ENCODE peak calls at places on chromosomes 13 and 19, in nine cellular contexts. E is neural progenitor cell; R is effector memory CD4-positive, alpha-beta T cell; Z is K562; X is esophagus squamous epithelium; D is left lung; W is GM23338; V is aorta; C is pancreas. K is an unnamed sample.

GRCh38 chr19:51417107-51417806 is at the start of gene SIGLEC10:
- DNase-seq in E (no peak), R (no peak), Z (peak; percentile 15), X (peak; percentile 38), D (peak; percentile 92), W (peak; percentile 46), V (peak; percentile 80), C (no peak), K (peak; percentile 84)

GRCh38 chr13:64029343-64030093 is 2613.9 kb upstream of the PCDH20 start:
- DNase-seq in E (no peak), R (no peak), Z (no peak), X (no peak), D (peak; percentile 61), W (peak; percentile 27), V (peak; percentile 27), C (no peak), K (peak; percentile 50)

GRCh38 chr13:81762449-81762848 is 1421.5 kb upstream of the SPRY2 start:
- DNase-seq in E (no peak), R (no peak), Z (no peak), X (no peak), D (no peak), W (peak; percentile 31), V (no peak), C (no peak), K (no peak)

GRCh38 chr13:98977568-98978270 is at the start of gene DOCK9:
- DNase-seq in E (peak; percentile 67), R (no peak), Z (no peak), X (no peak), D (peak; percentile 74), W (peak; percentile 60), V (no peak), C (peak; percentile 34), K (peak; percentile 60)

GRCh38 chr19:12984143-12984627 is 11.1 kb upstream of the NFIX start:
- DNase-seq in E (no peak), R (no peak), Z (no peak), X (no peak), D (no peak), W (no peak), V (no peak), C (no peak), K (no peak)

GRCh38 chr19:48511800-48512503 is at the start of gene LMTK3:
- DNase-seq in E (peak; percentile 87), R (peak; percentile 79), Z (peak; percentile 82), X (no peak), D (no peak), W (peak; percentile 87), V (no peak), C (no peak), K (peak; percentile 50)

GRCh38 chr13:79779761-79780160 is 298.8 kb downstream of the NDFIP2 start:
- DNase-seq in E (peak; percentile 72), R (no peak), Z (no peak), X (no peak), D (no peak), W (no peak), V (no peak), C (no peak), K (peak; percentile 48)

GRCh38 chr13:113049981-113050380 is 55.6 kb upstream of the F7 start:
- DNase-seq in E (no peak), R (no peak), Z (no peak), X (no peak), D (no peak), W (no peak), V (peak; percentile 22), C (no peak), K (peak; percentile 6)

GRCh38 chr19:51514866-51515481 is 13.4 kb upstream of the SIGLEC12 start:
- DNase-seq in E (peak; percentile 56), R (no peak), Z (peak; percentile 73), X (no peak), D (no peak), W (peak; percentile 82), V (no peak), C (no peak), K (no peak)

GRCh38 chr19:30222428-30222873 is 149.7 kb upstream of the ZNF536 start:
- DNase-seq in E (peak; percentile 75), R (no peak), Z (peak; percentile 75), X (no peak), D (peak; percentile 81), W (peak; percentile 57), V (no peak), C (peak; percentile 29), K (no peak)

GRCh38 chr13:48506092-48506701 is 26.7 kb downstream of the RCBTB2 start:
- DNase-seq in E (no peak), R (no peak), Z (no peak), X (no peak), D (peak; percentile 65), W (no peak), V (peak; percentile 81), C (no peak), K (no peak)

GRCh38 chr19:41449079-41449864 is 6.3 kb downstream of the ERICH4 start:
- DNase-seq in E (peak; percentile 86), R (peak; percentile 57), Z (peak; percentile 92), X (no peak), D (peak; percentile 93), W (peak; percentile 87), V (peak; percentile 91), C (peak; percentile 75), K (peak; percentile 81)

GRCh38 chr19:48836089-48837017 is at the start of gene HSD17B14:
- DNase-seq in E (peak; percentile 91), R (no peak), Z (peak; percentile 33), X (no peak), D (peak; percentile 80), W (peak; percentile 90), V (no peak), C (no peak), K (no peak)

GRCh38 chr19:38729653-38730469 is 14.4 kb downstream of the CAPN12 start:
- DNase-seq in E (peak; percentile 88), R (peak; percentile 65), Z (peak; percentile 67), X (no peak), D (peak; percentile 91), W (peak; percentile 91), V (peak; percentile 92), C (peak; percentile 73), K (peak; percentile 85)

GRCh38 chr19:44876930-44877530 is 14.0 kb upstream of the TOMM40 start:
- DNase-seq in E (no peak), R (no peak), Z (no peak), X (no peak), D (no peak), W (no peak), V (no peak), C (no peak), K (no peak)

GRCh38 chr19:39199025-39199424 is 2.3 kb downstream of the NCCRP1 start:
- DNase-seq in E (peak; percentile 52), R (no peak), Z (no peak), X (no peak), D (no peak), W (no peak), V (no peak), C (peak; percentile 92), K (no peak)

GRCh38 chr13:112240076-112240475 is 136.1 kb upstream of the SPACA7 start:
- DNase-seq in E (no peak), R (no peak), Z (no peak), X (no peak), D (no peak), W (no peak), V (no peak), C (no peak), K (no peak)

GRCh38 chr13:66914155-66914554 is 316.0 kb downstream of the PCDH9 start:
- DNase-seq in E (no peak), R (no peak), Z (no peak), X (no peak), D (no peak), W (no peak), V (no peak), C (no peak), K (no peak)

GRCh38 chr19:16180611-16181010 is 4.6 kb upstream of the FAM32A start:
- DNase-seq in E (peak; percentile 51), R (no peak), Z (no peak), X (no peak), D (no peak), W (peak; percentile 54), V (no peak), C (no peak), K (no peak)

GRCh38 chr19:17333611-17334413 is 843 bp downstream of the ANO8 start:
- DNase-seq in E (peak; percentile 50), R (peak; percentile 45), Z (peak; percentile 69), X (no peak), D (no peak), W (peak; percentile 74), V (peak; percentile 80), C (no peak), K (no peak)
- H3K27ac ChIP-seq in E (no peak overlapping the region), R (peak overlapping the region; percentile 66), Z (peak overlapping the region; percentile 75), X (peak overlapping the region; percentile 98), D (peak overlapping the region; percentile 45), W (no peak overlapping the region), V (no peak overlapping the region), C (peak overlapping the region; percentile 54), K (peak overlapping the region; percentile 81)

GRCh38 chr19:17279436-17279835 is 2.3 kb upstream of the ANKLE1 start:
- DNase-seq in E (no peak), R (no peak), Z (no peak), X (no peak), D (no peak), W (no peak), V (no peak), C (no peak), K (no peak)

DNA sequence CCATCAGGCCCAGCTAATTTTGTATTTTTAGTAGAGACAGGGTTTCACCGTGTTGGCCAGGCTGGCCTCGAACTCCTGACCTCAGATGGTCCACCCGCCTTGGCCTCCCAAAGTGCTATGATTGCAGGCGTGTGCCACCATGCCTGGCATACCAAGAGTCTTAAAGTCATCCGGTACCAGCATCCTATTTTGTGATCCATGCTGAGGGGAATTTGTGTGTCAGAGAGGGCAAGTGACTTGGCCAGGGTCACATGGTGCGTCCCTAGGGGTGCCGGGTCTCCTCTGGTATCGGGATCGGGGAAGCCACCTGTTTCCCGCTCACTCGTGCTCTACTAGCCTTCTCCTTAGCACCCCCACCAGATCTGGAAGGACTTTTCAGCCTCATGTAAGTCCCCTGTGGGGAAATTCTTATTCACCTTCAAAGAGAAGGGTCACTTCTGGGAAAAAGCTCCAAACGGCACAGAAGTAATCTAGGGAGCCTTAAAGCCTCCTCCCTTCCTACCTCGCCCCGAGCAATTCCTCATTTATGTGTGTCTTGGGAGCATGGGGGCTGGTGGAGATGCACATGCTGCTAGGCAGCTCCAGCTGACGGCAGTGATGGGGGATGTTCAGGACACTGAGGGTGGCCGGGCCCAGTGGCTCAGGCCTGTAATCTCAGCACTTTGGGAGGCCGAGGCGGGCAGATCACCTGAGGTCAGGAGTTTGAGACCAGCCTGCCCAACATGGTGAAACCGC is 6.1 kb upstream of the ANKLE1 start:
- DNase-seq in E (no peak), R (no peak), Z (no peak), X (no peak), D (no peak), W (no peak), V (no peak), C (no peak), K (no peak)
- H3K36me3 ChIP-seq in E (no peaks in the 10 kb centered on the region), R (peaks cover 58% of the 10 kb centered on the region), Z (peaks cover 65% of the 10 kb centered on the region), X (peaks cover 21% of the 10 kb centered on the region), D (no peaks in the 10 kb centered on the region), W (peaks cover 12% of the 10 kb centered on the region), V (peaks cover 15% of the 10 kb centered on the region), C (peaks cover 28% of the 10 kb centered on the region), K (peaks cover 85% of the 10 kb centered on the region)

GRCh38 chr19:7311911-7312310 is 17.7 kb upstream of the INSR start:
- DNase-seq in E (no peak), R (no peak), Z (no peak), X (no peak), D (no peak), W (no peak), V (peak; percentile 66), C (no peak), K (no peak)
- H3K27ac ChIP-seq in E (no peak overlapping the region), R (no peak overlapping the region), Z (no peak overlapping the region), X (no peak overlapping the region), D (no peak overlapping the region), W (no peak overlapping the region), V (no peak overlapping the region), C (no peak overlapping the region), K (no peak overlapping the region)

GRCh38 chr19:35169226-35169995 is 14.9 kb downstream of the FXYD5 start:
- DNase-seq in E (no peak), R (no peak), Z (no peak), X (no peak), D (no peak), W (no peak), V (no peak), C (no peak), K (no peak)
- H3K36me3 ChIP-seq in E (no peaks in the 10 kb centered on the region), R (peaks cover 57% of the 10 kb centered on the region), Z (peaks cover 77% of the 10 kb centered on the region), X (no peaks in the 10 kb centered on the region), D (no peaks in the 10 kb centered on the region), W (peaks cover 37% of the 10 kb centered on the region), V (peaks cover 12% of the 10 kb centered on the region), C (no peaks in the 10 kb centered on the region), K (peaks cover 32% of the 10 kb centered on the region)